ENCODE peak calls at places on chromosomes 6 and 20, in four cellular contexts. H, Y, V and L are unnamed samples.

GRCh38 chr20:40160151-40160550 is 528.9 kb downstream of the MAFB start:
- DNase-seq in H (no peak), Y (no peak), V (peak), L (peak)

GRCh38 chr20:35017099-35017835 is 61.6 kb downstream of the MYH7B start:
- DNase-seq in H (no peak), Y (no peak), V (no peak), L (no peak)

GRCh38 chr6:42260424-42260888 is 42.8 kb upstream of the MRPS10 start:
- DNase-seq in H (no peak), Y (no peak), V (no peak), L (no peak)

GRCh38 chr20:40644863-40645262 is 44.2 kb downstream of the MAFB start:
- DNase-seq in H (no peak), Y (no peak), V (no peak), L (no peak)

GRCh38 chr6:79605061-79605460 is 26.1 kb upstream of the SH3BGRL2 start:
- DNase-seq in H (no peak), Y (peak), V (no peak), L (no peak)

GRCh38 chr20:57387945-57388351 is 3.2 kb upstream of the RBM38 start:
- DNase-seq in H (no peak), Y (no peak), V (no peak), L (no peak)

GRCh38 chr6:24932832-24933231 is 2.9 kb downstream of the RIPOR2 start:
- DNase-seq in H (no peak), Y (peak), V (no peak), L (no peak)

GRCh38 chr6:53044572-53044971 is 20.6 kb upstream of the FBXO9 start:
- DNase-seq in H (no peak), Y (no peak), V (no peak), L (no peak)

GRCh38 chr6:106613590-106613989 is 15.7 kb downstream of the RTN4IP1 start:
- DNase-seq in H (no peak), Y (no peak), V (no peak), L (no peak)

GRCh38 chr20:32458061-32458836 is 100.1 kb downstream of the ASXL1 start:
- DNase-seq in H (no peak), Y (no peak), V (no peak), L (no peak)

GRCh38 chr20:48668451-48668946 is 159.3 kb downstream of the PREX1 start:
- DNase-seq in H (no peak), Y (no peak), V (no peak), L (no peak)

GRCh38 chr6:111805511-111806181 is 67.6 kb downstream of the FYN start:
- DNase-seq in H (no peak), Y (peak), V (no peak), L (peak)